ENCODE peak calls at places on chromosomes 6 and 20, in nine cellular contexts. One of them, this sample, is unnamed.

GRCh38 chr6:110048221-110048875 is 70.2 kb downstream of the GPR6 start:
- DNase-seq in activated T-helper 1 cell treated with Interleukin-2 at 50 U/mL for 16 hours: no peak
- DNase-seq in NCI-H1436: no peak
- DNase-seq in EH: peak; percentile 29
- DNase-seq in NCI-H69: no peak
- DNase-seq in GM18507: no peak
- DNase-seq in MCF 10A: no peak
- DNase-seq in A549: no peak
- DNase-seq in nephron progenitor cell: no peak
- DNase-seq in this sample: no peak

GRCh38 chr6:90569223-90569622 is 17.6 kb downstream of the MAP3K7 start:
- DNase-seq in nephron progenitor cell: no peak
- DNase-seq in NCI-H1436: no peak
- DNase-seq in MCF 10A: no peak
- DNase-seq in NCI-H69: no peak
- DNase-seq in A549: no peak
- DNase-seq in EH: no peak
- DNase-seq in activated T-helper 1 cell treated with Interleukin-2 at 50 U/mL for 16 hours: no peak
- DNase-seq in GM18507: no peak
- DNase-seq in this sample: no peak

GRCh38 chr6:43671011-43671800 is 16.4 kb downstream of the MRPS18A start:
- DNase-seq in NCI-H1436: no peak
- DNase-seq in GM18507: no peak
- DNase-seq in MCF 10A: no peak
- DNase-seq in EH: no peak
- DNase-seq in activated T-helper 1 cell treated with Interleukin-2 at 50 U/mL for 16 hours: no peak
- DNase-seq in nephron progenitor cell: no peak
- DNase-seq in NCI-H69: no peak
- DNase-seq in A549: no peak
- DNase-seq in this sample: no peak

GRCh38 chr6:43172127-43173007 is 1.3 kb downstream of the SRF start:
- DNase-seq in A549: peak; percentile 24
- DNase-seq in GM18507: no peak
- DNase-seq in NCI-H69: peak; percentile 78
- DNase-seq in nephron progenitor cell: peak; percentile 65
- DNase-seq in MCF 10A: peak; percentile 36
- DNase-seq in EH: peak; percentile 39
- DNase-seq in NCI-H1436: no peak
- DNase-seq in activated T-helper 1 cell treated with Interleukin-2 at 50 U/mL for 16 hours: peak; percentile 38
- DNase-seq in this sample: peak; percentile 34

GRCh38 chr6:15906393-15906976 is 222.4 kb upstream of the MYLIP start:
- DNase-seq in GM18507: no peak
- DNase-seq in MCF 10A: no peak
- DNase-seq in A549: no peak
- DNase-seq in NCI-H1436: no peak
- DNase-seq in EH: no peak
- DNase-seq in activated T-helper 1 cell treated with Interleukin-2 at 50 U/mL for 16 hours: no peak
- DNase-seq in nephron progenitor cell: no peak
- DNase-seq in NCI-H69: no peak
- DNase-seq in this sample: no peak

GRCh38 chr20:45070932-45071632 is 29.8 kb downstream of the KCNS1 start:
- DNase-seq in activated T-helper 1 cell treated with Interleukin-2 at 50 U/mL for 16 hours: no peak
- DNase-seq in nephron progenitor cell: no peak
- DNase-seq in A549: no peak
- DNase-seq in EH: peak; percentile 32
- DNase-seq in GM18507: no peak
- DNase-seq in NCI-H69: no peak
- DNase-seq in NCI-H1436: no peak
- DNase-seq in MCF 10A: peak; percentile 76
- DNase-seq in this sample: no peak

GRCh38 chr20:58634121-58634817 is 16.8 kb upstream of the STX16 start:
- DNase-seq in MCF 10A: no peak
- DNase-seq in nephron progenitor cell: no peak
- DNase-seq in activated T-helper 1 cell treated with Interleukin-2 at 50 U/mL for 16 hours: no peak
- DNase-seq in A549: no peak
- DNase-seq in NCI-H1436: no peak
- DNase-seq in GM18507: no peak
- DNase-seq in NCI-H69: no peak
- DNase-seq in EH: peak; percentile 54
- DNase-seq in this sample: no peak

GRCh38 chr20:10501377-10501776 is 66.3 kb downstream of the SLX4IP start:
- DNase-seq in EH: no peak
- DNase-seq in nephron progenitor cell: no peak
- DNase-seq in GM18507: no peak
- DNase-seq in NCI-H1436: no peak
- DNase-seq in NCI-H69: peak; percentile 41
- DNase-seq in MCF 10A: no peak
- DNase-seq in activated T-helper 1 cell treated with Interleukin-2 at 50 U/mL for 16 hours: no peak
- DNase-seq in A549: no peak
- DNase-seq in this sample: peak; percentile 38

GRCh38 chr20:43901296-43901695 is 13.4 kb upstream of the TOX2 start:
- DNase-seq in EH: no peak
- DNase-seq in activated T-helper 1 cell treated with Interleukin-2 at 50 U/mL for 16 hours: no peak
- DNase-seq in MCF 10A: no peak
- DNase-seq in NCI-H1436: no peak
- DNase-seq in A549: peak; percentile 19
- DNase-seq in NCI-H69: no peak
- DNase-seq in GM18507: no peak
- DNase-seq in nephron progenitor cell: no peak
- DNase-seq in this sample: no peak

GRCh38 chr6:122609881-122610689 is at the start of gene PKIB:
- DNase-seq in MCF 10A: peak; percentile 80
- DNase-seq in A549: peak; percentile 60
- DNase-seq in activated T-helper 1 cell treated with Interleukin-2 at 50 U/mL for 16 hours: peak; percentile 16
- DNase-seq in EH: peak; percentile 67
- DNase-seq in NCI-H1436: peak; percentile 78
- DNase-seq in nephron progenitor cell: peak; percentile 83
- DNase-seq in NCI-H69: peak; percentile 97
- DNase-seq in GM18507: peak; percentile 22
- DNase-seq in this sample: peak; percentile 91

GRCh38 chr6:36577298-36577697 is 16.9 kb upstream of the SRSF3 start:
- DNase-seq in activated T-helper 1 cell treated with Interleukin-2 at 50 U/mL for 16 hours: no peak
- DNase-seq in NCI-H1436: no peak
- DNase-seq in A549: peak; percentile 89
- DNase-seq in GM18507: no peak
- DNase-seq in nephron progenitor cell: no peak
- DNase-seq in MCF 10A: peak; percentile 67
- DNase-seq in EH: peak; percentile 95
- DNase-seq in NCI-H69: no peak
- DNase-seq in this sample: no peak

GRCh38 chr6:1504465-1504864 is 105.2 kb upstream of the FOXC1 start:
- DNase-seq in nephron progenitor cell: no peak
- DNase-seq in EH: no peak
- DNase-seq in NCI-H1436: no peak
- DNase-seq in activated T-helper 1 cell treated with Interleukin-2 at 50 U/mL for 16 hours: no peak
- DNase-seq in NCI-H69: no peak
- DNase-seq in GM18507: no peak
- DNase-seq in MCF 10A: no peak
- DNase-seq in A549: no peak
- DNase-seq in this sample: no peak

This sample was measured in GM23338.